ENCODE peak calls at places on chromosomes 3 and 15, in nine cellular contexts. G is amygdala; T is A172; O is testis; M is EH; V is endothelial cell of umbilical vein; A is stimulated activated CD4-positive, alpha-beta T cell treated with anti-CD3 and anti-CD28 coated beads, TNF-alpha, amount 100 ng/mL, for 24 hours; X is fibroblast of pulmonary artery; U is aorta. E is an unnamed sample.

GRCh38 chr3:138082085-138082991 is 33.1 kb downstream of the DZIP1L start:
- DNase-seq in V (no peak), T (peak; percentile 95), A (peak; percentile 18), O (no peak), X (peak; percentile 95), U (no peak), G (no peak), M (peak; percentile 90), E (peak; percentile 50)

GRCh38 chr15:52382647-52383046 is 87.0 kb upstream of the MYO5C start:
- DNase-seq in X (no peak), V (no peak), U (no peak), M (no peak), O (no peak), T (no peak), G (no peak), A (no peak), E (no peak)

GRCh38 chr15:63915209-63915887 is 81.6 kb upstream of the HERC1 start:
- DNase-seq in V (peak; percentile 17), A (no peak), T (no peak), X (no peak), G (no peak), M (no peak), O (no peak), U (peak; percentile 8), E (peak; percentile 3)

GRCh38 chr15:33242165-33242564 is 47.7 kb upstream of the FMN1 start:
- DNase-seq in G (no peak), M (peak; percentile 69), T (peak; percentile 33), A (peak; percentile 3), O (no peak), X (peak; percentile 15), U (no peak), V (no peak), E (peak; percentile 14)

GRCh38 chr3:195410546-195410945 is 32.3 kb downstream of the ACAP2 start:
- DNase-seq in X (no peak), V (no peak), O (no peak), T (no peak), A (no peak), M (no peak), U (no peak), G (no peak), E (no peak)

GRCh38 chr3:116966649-116967048 is 257.1 kb downstream of the TUSC7 start:
- DNase-seq in U (no peak), T (no peak), G (no peak), V (no peak), O (no peak), A (no peak), X (no peak), M (no peak), E (no peak)

GRCh38 chr15:29952245-29952644 is 130.0 kb upstream of the TJP1 start:
- DNase-seq in G (peak; percentile 72), A (no peak), U (no peak), T (no peak), M (no peak), X (no peak), O (peak; percentile 49), V (no peak), E (peak; percentile 88)

GRCh38 chr3:53518495-53518981 is 24.1 kb downstream of the CACNA1D start:
- DNase-seq in O (no peak), U (no peak), M (no peak), T (no peak), A (no peak), G (no peak), X (peak; percentile 2), V (no peak), E (no peak)

GRCh38 chr15:60972301-60972700 is 256.8 kb downstream of the RORA start:
- DNase-seq in U (no peak), A (no peak), V (peak; percentile 25), X (peak; percentile 73), O (no peak), G (no peak), T (peak; percentile 8), M (peak; percentile 96), E (no peak)

GRCh38 chr3:56780935-56781334 is 20.8 kb downstream of the ARHGEF3 start:
- DNase-seq in V (no peak), U (no peak), A (no peak), M (no peak), O (no peak), G (no peak), T (no peak), X (no peak), E (no peak)

GRCh38 chr3:157572559-157573270 is 69.5 kb upstream of the VEPH1 start:
- DNase-seq in X (peak; percentile 81), V (peak; percentile 83), M (peak; percentile 66), G (no peak), U (no peak), T (peak; percentile 62), O (peak; percentile 43), A (peak; percentile 7), E (peak; percentile 47)

GRCh38 chr3:127750226-127751031 is 71.9 kb downstream of the MGLL start:
- DNase-seq in G (no peak), A (no peak), O (no peak), M (peak; percentile 85), X (peak; percentile 72), V (no peak), T (peak; percentile 79), U (no peak), E (no peak)

GRCh38 chr3:141278196-141279073 is 46.8 kb downstream of the PXYLP1 start:
- DNase-seq in G (no peak), U (no peak), M (peak; percentile 50), A (no peak), V (peak; percentile 7), X (peak; percentile 36), O (peak; percentile 43), T (no peak), E (no peak)

GRCh38 chr3:127461286-127461685 is 129.2 kb downstream of the TPRA1 start:
- DNase-seq in T (no peak), V (no peak), G (no peak), X (no peak), A (no peak), U (no peak), M (no peak), O (no peak), E (peak; percentile 14)

GRCh38 chr3:71160800-71161546 is 422.6 kb downstream of the FOXP1 start:
- DNase-seq in X (no peak), G (no peak), M (peak; percentile 36), U (no peak), T (peak; percentile 23), V (no peak), O (no peak), A (no peak), E (no peak)

GRCh38 chr3:156615592-156616173 is 58.7 kb upstream of the TIPARP start:
- DNase-seq in G (peak; percentile 20), T (peak; percentile 72), O (peak; percentile 54), V (peak; percentile 67), A (no peak), M (peak; percentile 90), U (no peak), X (peak; percentile 93), E (no peak)

E was measured in NCI-H345.